ENCODE peak calls at places on chromosome 19, in seven cellular contexts. W is left ventricle myocardium inferior; K is CD8-positive, alpha-beta T cell; R is fibroblast of lung; B is sigmoid colon; A is hepatocyte; N is OCI-LY7. G is an unnamed sample.

GRCh38 chr19:37683520-37683919 is 28.3 kb upstream of the ZFP30 start:
- DNase-seq in W (no peak), K (no peak), R (no peak), B (no peak), A (no peak), N (no peak), G (no peak)

GRCh38 chr19:48284891-48285290 is 15.0 kb downstream of the ZNF114 start:
- DNase-seq in W (no peak), K (no peak), R (peak; percentile 43), B (no peak), A (no peak), N (no peak), G (no peak)

GRCh38 chr19:45368737-45369340 is 1.5 kb downstream of the ERCC2 start:
- DNase-seq in W (no peak), K (no peak), R (no peak), B (no peak), A (no peak), N (no peak), G (no peak)

GRCh38 chr19:53881482-53882390 is at the start of gene PRKCG:
- DNase-seq in W (peak; percentile 29), K (peak; percentile 43), R (no peak), B (no peak), A (peak; percentile 82), N (no peak), G (peak; percentile 62)

GRCh38 chr19:30564551-30565011 is 192.4 kb downstream of the ZNF536 start:
- DNase-seq in W (no peak), K (no peak), R (no peak), B (no peak), A (no peak), N (no peak), G (no peak)

GRCh38 chr19:48053856-48054255 is 10.0 kb upstream of the CABP5 start:
- DNase-seq in W (no peak), K (no peak), R (no peak), B (no peak), A (no peak), N (no peak), G (no peak)

GRCh38 chr19:47608074-47608907 is 643 bp upstream of the BICRA start:
- DNase-seq in W (peak; percentile 95), K (peak; percentile 96), R (peak; percentile 91), B (peak; percentile 97), A (peak; percentile 98), N (peak; percentile 95), G (peak; percentile 93)

GRCh38 chr19:30393046-30393445 is 20.9 kb downstream of the ZNF536 start:
- DNase-seq in W (no peak), K (no peak), R (no peak), B (no peak), A (no peak), N (no peak), G (no peak)

GRCh38 chr19:14031719-14032480 is at the start of gene IL27RA:
- DNase-seq in W (peak; percentile 76), K (peak; percentile 76), R (peak; percentile 51), B (peak; percentile 69), A (peak; percentile 63), N (peak; percentile 85), G (peak; percentile 81)

GRCh38 chr19:46953955-46954501 is 65.6 kb upstream of the NPAS1 start:
- DNase-seq in W (no peak), K (no peak), R (no peak), B (no peak), A (no peak), N (no peak), G (no peak)

GRCh38 chr19:46859637-46860124 is 1.1 kb upstream of the ARHGAP35 start:
- DNase-seq in W (peak; percentile 75), K (no peak), R (no peak), B (peak; percentile 94), A (peak; percentile 69), N (no peak), G (peak; percentile 70)

GRCh38 chr19:19062454-19063182 is 1.2 kb upstream of the SLC25A42 start:
- DNase-seq in W (no peak), K (no peak), R (peak; percentile 61), B (no peak), A (no peak), N (peak; percentile 16), G (no peak)

GRCh38 chr19:38389101-38389925 is 816 bp downstream of the SPRED3 start:
- DNase-seq in W (no peak), K (no peak), R (peak; percentile 82), B (no peak), A (peak; percentile 58), N (no peak), G (no peak)

GRCh38 chr19:19115954-19116353 is 22.3 kb downstream of the TMEM161A start:
- DNase-seq in W (no peak), K (peak; percentile 19), R (no peak), B (no peak), A (no peak), N (peak; percentile 58), G (peak; percentile 63)

GRCh38 chr19:53908106-53908932 is 759 bp upstream of the CACNG7 start:
- DNase-seq in W (no peak), K (no peak), R (peak; percentile 51), B (no peak), A (peak; percentile 49), N (peak; percentile 52), G (no peak)

GRCh38 chr19:1455336-1456120 is 5.6 kb downstream of the APC2 start:
- DNase-seq in W (no peak), K (no peak), R (no peak), B (no peak), A (peak; percentile 46), N (peak; percentile 95), G (no peak)

GRCh38 chr19:43439183-43440063 is 24.7 kb downstream of the TEX101 start:
- DNase-seq in W (no peak), K (peak; percentile 12), R (peak; percentile 19), B (no peak), A (no peak), N (peak; percentile 13), G (no peak)

GRCh38 chr19:47003611-47003935 is 16.1 kb upstream of the NPAS1 start:
- DNase-seq in W (no peak), K (no peak), R (no peak), B (no peak), A (no peak), N (no peak), G (no peak)

GRCh38 chr19:14375582-14376291 is 5.5 kb upstream of the ADGRE5 start:
- DNase-seq in W (peak; percentile 49), K (no peak), R (no peak), B (peak; percentile 83), A (no peak), N (peak; percentile 51), G (no peak)

GRCh38 chr19:48506138-48506733 is 5.4 kb downstream of the LMTK3 start:
- DNase-seq in W (no peak), K (no peak), R (peak; percentile 33), B (no peak), A (no peak), N (peak; percentile 81), G (no peak)

GRCh38 chr19:17652627-17653026 is 35.5 kb downstream of the UNC13A start:
- DNase-seq in W (no peak), K (no peak), R (no peak), B (no peak), A (no peak), N (no peak), G (no peak)
- H3K36me3 ChIP-seq in W (no peaks in the 10 kb centered on the region), K (no peaks in the 10 kb centered on the region), R (no peaks in the 10 kb centered on the region), B (no peaks in the 10 kb centered on the region), A (no peaks in the 10 kb centered on the region), N (no peaks in the 10 kb centered on the region), G (no peaks in the 10 kb centered on the region)

DNA sequence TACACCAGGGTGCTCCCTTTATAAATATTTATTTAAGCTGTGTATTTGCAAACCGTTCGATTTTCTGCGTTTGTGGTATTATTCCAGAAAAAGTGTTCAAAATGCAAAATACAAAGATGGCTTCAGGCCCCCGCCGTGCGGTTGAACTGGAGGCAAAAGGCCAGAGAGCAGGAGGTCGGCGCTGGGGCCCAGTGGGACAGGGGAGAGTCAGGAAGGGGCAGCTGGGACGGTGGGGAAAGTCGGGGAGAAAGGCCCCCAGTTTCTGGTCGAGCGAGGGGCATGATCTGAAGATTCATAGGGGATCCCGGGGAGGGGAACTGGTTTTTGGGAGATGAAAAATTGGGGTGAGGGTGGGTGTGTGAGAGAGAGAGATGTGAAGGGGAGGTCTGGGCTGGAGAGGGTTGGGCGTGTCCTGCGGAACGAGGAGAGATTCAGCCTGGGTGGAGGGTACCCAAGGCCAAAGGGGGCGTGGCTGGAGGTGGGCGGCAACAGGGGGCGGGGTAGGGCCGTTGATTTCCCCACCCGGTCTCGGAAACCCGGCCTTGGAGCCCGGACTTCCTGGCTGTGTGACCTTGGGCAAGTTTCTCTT is 678 bp downstream of the ISOC2 start:
- DNase-seq in W (peak; percentile 86), K (no peak), R (peak; percentile 81), B (peak; percentile 96), A (peak; percentile 91), N (peak; percentile 69), G (peak; percentile 70)
- H3K27ac ChIP-seq in W (peak overlapping the region; percentile 93), K (peak overlapping the region; percentile 70), R (peak overlapping the region; percentile 93), B (peak overlapping the region; percentile 98), A (peak overlapping the region; percentile 86), N (peak overlapping the region; percentile 75), G (peak overlapping the region; percentile 90)

DNA sequence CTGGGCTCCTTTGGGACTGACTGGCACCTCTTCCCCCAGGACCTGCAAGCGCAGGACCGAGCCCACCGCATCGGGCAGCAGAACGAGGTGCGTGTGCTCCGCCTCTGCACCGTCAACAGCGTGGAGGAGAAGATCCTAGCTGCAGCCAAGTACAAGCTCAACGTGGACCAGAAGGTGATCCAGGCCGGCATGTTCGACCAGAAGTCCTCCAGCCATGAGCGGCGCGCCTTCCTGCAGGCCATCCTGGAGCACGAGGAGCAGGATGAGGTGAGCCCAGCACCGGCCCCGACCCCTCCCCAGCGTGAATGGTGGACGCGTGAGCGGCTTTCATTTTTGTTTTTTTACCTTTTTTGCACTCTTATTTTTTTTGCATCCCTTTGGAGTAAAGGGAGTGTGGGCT is 56.0 kb upstream of the LDLR start:
- DNase-seq in W (no peak), K (no peak), R (no peak), B (no peak), A (no peak), N (no peak), G (no peak)
- H3K36me3 ChIP-seq in W (peaks cover 90% of the 10 kb centered on the region), K (peaks cover 54% of the 10 kb centered on the region), R (peaks cover 51% of the 10 kb centered on the region), B (peaks cover 98% of the 10 kb centered on the region), A (peaks cover 7% of the 10 kb centered on the region), N (peaks cover 100% of the 10 kb centered on the region), G (peaks cover 98% of the 10 kb centered on the region)

GRCh38 chr19:41411682-41412265 is 14.2 kb downstream of the BCKDHA start:
- DNase-seq in W (peak; percentile 80), K (no peak), R (no peak), B (no peak), A (no peak), N (no peak), G (no peak)

GRCh38 chr19:41409288-41409687 is 11.7 kb downstream of the BCKDHA start:
- DNase-seq in W (no peak), K (no peak), R (peak; percentile 59), B (no peak), A (peak; percentile 88), N (no peak), G (peak; percentile 56)

GRCh38 chr19:41410655-41411054 is 13.0 kb downstream of the BCKDHA start:
- DNase-seq in W (no peak), K (no peak), R (no peak), B (no peak), A (no peak), N (no peak), G (no peak)

GRCh38 chr19:41412953-41413352 is 14.2 kb downstream of the B3GNT8 start:
- DNase-seq in W (no peak), K (no peak), R (no peak), B (no peak), A (no peak), N (no peak), G (no peak)

DNA sequence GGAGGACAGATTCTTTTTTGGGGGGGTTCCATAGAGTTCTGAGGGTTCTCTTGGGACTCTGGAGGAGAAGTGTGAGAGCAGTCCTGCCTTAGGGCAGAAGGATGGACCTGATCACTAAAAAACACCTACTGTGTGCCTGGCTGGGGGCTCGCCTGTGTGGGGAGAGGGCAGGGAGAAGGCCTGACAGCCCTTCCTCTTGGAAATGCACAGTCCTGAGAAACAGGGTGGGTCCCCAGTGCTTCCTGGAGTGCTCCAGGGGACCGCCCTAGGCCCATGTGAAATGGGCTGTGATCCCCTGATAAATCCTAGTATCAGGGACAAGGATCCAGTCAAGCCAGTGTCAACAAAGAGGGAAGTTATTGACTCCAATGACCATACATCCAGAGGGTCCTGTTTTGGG is 13.5 kb downstream of the BCKDHA start:
- DNase-seq in W (no peak), K (no peak), R (no peak), B (no peak), A (no peak), N (no peak), G (no peak)
- H3K27ac ChIP-seq in W (peak overlapping the region; percentile 87), K (no peak overlapping the region), R (no peak overlapping the region), B (no peak overlapping the region), A (no peak overlapping the region), N (no peak overlapping the region), G (peak overlapping the region; percentile 78)